ENCODE peak calls at places on chromosomes 4 and X, in seven cellular contexts. One of them, this sample, is unnamed.

GRCh38 chr4:22238742-22239141 is 277.1 kb downstream of the ADGRA3 start:
- DNase-seq in OCI-LY7: no peak
- DNase-seq in ovary: no peak
- DNase-seq in fibroblast of lung: no peak
- DNase-seq in bronchial epithelial cell: no peak
- DNase-seq in GM06990: no peak
- DNase-seq in GM12865: no peak
- DNase-seq in this sample: no peak

GRCh38 chr4:53463340-53463739 is 85.9 kb downstream of the FIP1L1 start:
- DNase-seq in OCI-LY7: no peak
- DNase-seq in ovary: no peak
- DNase-seq in fibroblast of lung: no peak
- DNase-seq in bronchial epithelial cell: no peak
- DNase-seq in GM06990: no peak
- DNase-seq in GM12865: no peak
- DNase-seq in this sample: no peak

GRCh38 chrX:97616883-97617510 is 733.3 kb downstream of the RPA4 start:
- DNase-seq in OCI-LY7: no peak
- DNase-seq in ovary: no peak
- DNase-seq in fibroblast of lung: peak; percentile 71
- DNase-seq in bronchial epithelial cell: peak; percentile 85
- DNase-seq in GM06990: no peak
- DNase-seq in GM12865: peak; percentile 37
- DNase-seq in this sample: peak; percentile 40

GRCh38 chr4:62487016-62487415 is 1286.9 kb downstream of the ADGRL3 start:
- DNase-seq in OCI-LY7: no peak
- DNase-seq in ovary: no peak
- DNase-seq in fibroblast of lung: no peak
- DNase-seq in bronchial epithelial cell: peak; percentile 12
- DNase-seq in GM06990: no peak
- DNase-seq in GM12865: no peak
- DNase-seq in this sample: no peak

GRCh38 chr4:133320576-133321170 is 171.6 kb downstream of the PCDH10 start:
- DNase-seq in OCI-LY7: peak; percentile 21
- DNase-seq in ovary: no peak
- DNase-seq in fibroblast of lung: peak; percentile 34
- DNase-seq in bronchial epithelial cell: peak; percentile 15
- DNase-seq in GM06990: no peak
- DNase-seq in GM12865: peak; percentile 26
- DNase-seq in this sample: peak; percentile 36

GRCh38 chr4:84878090-84878489 is 88.4 kb downstream of the WDFY3 start:
- DNase-seq in OCI-LY7: no peak
- DNase-seq in ovary: no peak
- DNase-seq in fibroblast of lung: peak; percentile 89
- DNase-seq in bronchial epithelial cell: peak; percentile 72
- DNase-seq in GM06990: no peak
- DNase-seq in GM12865: no peak
- DNase-seq in this sample: no peak

GRCh38 chr4:113540859-113541258 is 220.7 kb downstream of the CAMK2D start:
- DNase-seq in OCI-LY7: no peak
- DNase-seq in ovary: no peak
- DNase-seq in fibroblast of lung: peak; percentile 40
- DNase-seq in bronchial epithelial cell: no peak
- DNase-seq in GM06990: peak; percentile 13
- DNase-seq in GM12865: no peak
- DNase-seq in this sample: no peak

GRCh38 chr4:174118171-174118570 is 165.3 kb downstream of the FBXO8 start:
- DNase-seq in OCI-LY7: no peak
- DNase-seq in ovary: no peak
- DNase-seq in fibroblast of lung: no peak
- DNase-seq in bronchial epithelial cell: no peak
- DNase-seq in GM06990: no peak
- DNase-seq in GM12865: no peak
- DNase-seq in this sample: no peak

GRCh38 chrX:107449490-107450175 is at the start of gene FRMPD3:
- DNase-seq in OCI-LY7: peak; percentile 64
- DNase-seq in ovary: peak; percentile 26
- DNase-seq in fibroblast of lung: no peak
- DNase-seq in bronchial epithelial cell: no peak
- DNase-seq in GM06990: peak; percentile 22
- DNase-seq in GM12865: peak; percentile 7
- DNase-seq in this sample: no peak

GRCh38 chr4:15161439-15161838 is 159.2 kb downstream of the CPEB2 start:
- DNase-seq in OCI-LY7: no peak
- DNase-seq in ovary: no peak
- DNase-seq in fibroblast of lung: no peak
- DNase-seq in bronchial epithelial cell: no peak
- DNase-seq in GM06990: no peak
- DNase-seq in GM12865: no peak
- DNase-seq in this sample: no peak

GRCh38 chrX:144275403-144275802 is 391.5 kb downstream of the UBE2NL start:
- DNase-seq in OCI-LY7: no peak
- DNase-seq in ovary: no peak
- DNase-seq in fibroblast of lung: no peak
- DNase-seq in bronchial epithelial cell: peak; percentile 28
- DNase-seq in GM06990: no peak
- DNase-seq in GM12865: no peak
- DNase-seq in this sample: no peak

GRCh38 chrX:26914232-26914631 is 548.9 kb downstream of the PPP4R3C start:
- DNase-seq in OCI-LY7: no peak
- DNase-seq in ovary: no peak
- DNase-seq in fibroblast of lung: peak; percentile 13
- DNase-seq in bronchial epithelial cell: peak; percentile 15
- DNase-seq in GM06990: no peak
- DNase-seq in GM12865: no peak
- DNase-seq in this sample: no peak

GRCh38 chr4:146327859-146328258 is 113.5 kb downstream of the REELD1 start:
- DNase-seq in OCI-LY7: no peak
- DNase-seq in ovary: no peak
- DNase-seq in fibroblast of lung: no peak
- DNase-seq in bronchial epithelial cell: no peak
- DNase-seq in GM06990: no peak
- DNase-seq in GM12865: no peak
- DNase-seq in this sample: no peak

GRCh38 chr4:82797048-82797590 is 1.5 kb downstream of the SCD5 start:
- DNase-seq in OCI-LY7: no peak
- DNase-seq in ovary: peak; percentile 47
- DNase-seq in fibroblast of lung: no peak
- DNase-seq in bronchial epithelial cell: no peak
- DNase-seq in GM06990: no peak
- DNase-seq in GM12865: no peak
- DNase-seq in this sample: no peak

GRCh38 chr4:151990201-151990600 is 229.4 kb upstream of the GATB start:
- DNase-seq in OCI-LY7: no peak
- DNase-seq in ovary: no peak
- DNase-seq in fibroblast of lung: peak; percentile 92
- DNase-seq in bronchial epithelial cell: peak; percentile 97
- DNase-seq in GM06990: no peak
- DNase-seq in GM12865: no peak
- DNase-seq in this sample: no peak

GRCh38 chr4:6458528-6458927 is 13.9 kb downstream of the PPP2R2C start:
- DNase-seq in OCI-LY7: no peak
- DNase-seq in ovary: no peak
- DNase-seq in fibroblast of lung: no peak
- DNase-seq in bronchial epithelial cell: no peak
- DNase-seq in GM06990: no peak
- DNase-seq in GM12865: no peak
- DNase-seq in this sample: no peak

GRCh38 chrX:140440891-140441290 is 64.0 kb downstream of the SOX3 start:
- DNase-seq in OCI-LY7: no peak
- DNase-seq in ovary: no peak
- DNase-seq in fibroblast of lung: peak; percentile 44
- DNase-seq in bronchial epithelial cell: no peak
- DNase-seq in GM06990: no peak
- DNase-seq in GM12865: no peak
- DNase-seq in this sample: no peak

GRCh38 chrX:130174051-130174704 is 2.4 kb downstream of the RAB33A start:
- DNase-seq in OCI-LY7: no peak
- DNase-seq in ovary: no peak
- DNase-seq in fibroblast of lung: peak; percentile 71
- DNase-seq in bronchial epithelial cell: peak; percentile 25
- DNase-seq in GM06990: no peak
- DNase-seq in GM12865: no peak
- DNase-seq in this sample: peak; percentile 25

GRCh38 chr4:78747328-78747946 is 28.7 kb upstream of the BMP2K start:
- DNase-seq in OCI-LY7: no peak
- DNase-seq in ovary: no peak
- DNase-seq in fibroblast of lung: peak; percentile 31
- DNase-seq in bronchial epithelial cell: no peak
- DNase-seq in GM06990: no peak
- DNase-seq in GM12865: no peak
- DNase-seq in this sample: no peak

GRCh38 chr4:60637976-60638375 is 562.1 kb upstream of the ADGRL3 start:
- DNase-seq in OCI-LY7: no peak
- DNase-seq in ovary: no peak
- DNase-seq in fibroblast of lung: no peak
- DNase-seq in bronchial epithelial cell: no peak
- DNase-seq in GM06990: no peak
- DNase-seq in GM12865: no peak
- DNase-seq in this sample: no peak

GRCh38 chrX:117407449-117408170 is 709.0 kb downstream of the KLHL13 start:
- DNase-seq in OCI-LY7: no peak
- DNase-seq in ovary: no peak
- DNase-seq in fibroblast of lung: peak; percentile 2
- DNase-seq in bronchial epithelial cell: peak; percentile 82
- DNase-seq in GM06990: no peak
- DNase-seq in GM12865: no peak
- DNase-seq in this sample: no peak

GRCh38 chr4:174222266-174222872 is 61.1 kb downstream of the FBXO8 start:
- DNase-seq in OCI-LY7: peak; percentile 47
- DNase-seq in ovary: no peak
- DNase-seq in fibroblast of lung: peak; percentile 15
- DNase-seq in bronchial epithelial cell: peak; percentile 47
- DNase-seq in GM06990: no peak
- DNase-seq in GM12865: peak; percentile 30
- DNase-seq in this sample: peak; percentile 21

GRCh38 chrX:24149346-24150050 is at the start of gene ZFX:
- DNase-seq in OCI-LY7: peak; percentile 58
- DNase-seq in ovary: peak; percentile 82
- DNase-seq in fibroblast of lung: peak; percentile 76
- DNase-seq in bronchial epithelial cell: no peak
- DNase-seq in GM06990: no peak
- DNase-seq in GM12865: peak; percentile 81
- DNase-seq in this sample: peak; percentile 78

GRCh38 chr4:28686618-28687017 is 1826.0 kb downstream of the STIM2 start:
- DNase-seq in OCI-LY7: peak; percentile 24
- DNase-seq in ovary: no peak
- DNase-seq in fibroblast of lung: peak; percentile 9
- DNase-seq in bronchial epithelial cell: peak; percentile 28
- DNase-seq in GM06990: no peak
- DNase-seq in GM12865: peak; percentile 9
- DNase-seq in this sample: peak; percentile 66

DNA sequence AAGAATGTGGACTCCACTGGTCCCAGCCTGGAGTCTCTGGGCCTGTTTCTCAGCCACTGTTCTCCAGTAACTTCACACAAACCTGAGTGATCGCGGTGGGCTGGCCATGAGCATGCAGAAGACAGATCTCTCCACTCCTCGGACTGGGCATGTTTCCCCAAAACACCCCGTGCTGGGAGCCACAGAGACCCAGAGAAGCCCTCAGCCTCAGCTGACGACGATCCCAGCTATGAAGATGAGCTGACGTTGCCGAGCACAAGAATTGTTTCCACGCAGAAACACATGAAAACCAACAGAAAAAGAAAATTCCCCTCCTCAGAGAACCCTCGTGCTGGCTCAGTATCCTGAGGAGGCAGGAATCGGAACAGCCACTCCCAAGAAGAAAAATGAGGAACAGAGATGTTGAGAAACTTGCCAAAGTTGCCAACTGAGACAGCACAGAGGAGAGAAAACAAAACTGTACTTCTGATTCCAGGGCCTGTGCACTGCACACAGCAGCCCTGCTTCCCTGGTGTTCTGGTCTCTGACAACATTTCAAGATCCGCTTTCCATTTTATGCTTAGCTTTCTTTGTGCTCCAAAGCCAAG is 81.5 kb downstream of the IRF2 start:
- DNase-seq in OCI-LY7: no peak
- DNase-seq in ovary: no peak
- DNase-seq in fibroblast of lung: no peak
- DNase-seq in bronchial epithelial cell: no peak
- DNase-seq in GM06990: no peak
- DNase-seq in GM12865: no peak
- DNase-seq in this sample: no peak
- H3K4me3 ChIP-seq in OCI-LY7: no peak overlapping the region
- H3K4me3 ChIP-seq in ovary: no peak overlapping the region
- H3K4me3 ChIP-seq in fibroblast of lung: no peak overlapping the region
- H3K4me3 ChIP-seq in bronchial epithelial cell: no peak overlapping the region
- H3K4me3 ChIP-seq in GM06990: no peak overlapping the region
- H3K4me3 ChIP-seq in GM12865: no peak overlapping the region
- H3K4me3 ChIP-seq in this sample: no peak overlapping the region

DNA sequence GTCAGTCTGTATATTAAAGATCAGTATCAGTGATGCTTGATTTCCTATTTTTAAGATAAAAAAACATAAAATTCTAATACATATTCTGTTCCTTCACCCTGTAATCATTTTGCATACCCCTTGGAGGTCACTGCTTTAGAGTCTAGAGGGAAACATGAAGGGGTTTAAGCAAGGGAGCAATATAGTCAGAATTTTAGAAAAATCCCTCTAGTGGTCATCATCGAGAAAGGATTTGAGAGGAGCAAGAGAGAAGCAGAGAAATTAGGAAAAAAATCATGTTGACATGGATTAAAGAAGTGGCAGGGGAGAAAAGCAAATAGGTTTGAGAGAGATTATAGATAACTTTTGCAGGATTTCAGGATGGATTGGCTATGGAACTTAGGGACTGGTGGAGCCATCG is 11.1 kb downstream of the APEX2 start:
- DNase-seq in OCI-LY7: peak; percentile 3
- DNase-seq in ovary: no peak
- DNase-seq in fibroblast of lung: no peak
- DNase-seq in bronchial epithelial cell: no peak
- DNase-seq in GM06990: no peak
- DNase-seq in GM12865: no peak
- DNase-seq in this sample: no peak
- TF ChIP-seq CTCF in OCI-LY7: peak; percentile 59
- TF ChIP-seq CTCF in ovary: no peak
- TF ChIP-seq CTCF in fibroblast of lung: peak; percentile 36
- TF ChIP-seq CTCF in bronchial epithelial cell: peak; percentile 9
- TF ChIP-seq CTCF in GM06990: peak; percentile 34
- TF ChIP-seq CTCF in GM12865: no peak
- TF ChIP-seq CTCF in this sample: no peak

DNA sequence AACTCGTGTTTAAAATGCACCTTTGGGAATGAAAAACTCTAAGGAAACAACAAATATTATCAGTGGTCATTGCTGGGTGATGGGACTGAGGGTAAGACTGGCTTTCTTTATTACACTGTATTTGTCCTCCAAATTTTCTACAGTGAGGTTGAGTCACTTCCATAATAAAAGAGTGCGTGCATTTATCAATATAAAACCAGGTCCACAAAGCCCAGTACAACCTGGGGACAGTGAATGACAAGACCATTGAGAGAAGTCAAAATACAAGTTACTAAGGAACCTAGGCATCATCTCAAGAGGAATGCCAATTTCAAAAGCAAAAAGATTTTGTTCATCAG is 76.4 kb downstream of the MAGED4 start:
- DNase-seq in OCI-LY7: no peak
- DNase-seq in ovary: no peak
- DNase-seq in fibroblast of lung: no peak
- DNase-seq in bronchial epithelial cell: no peak
- DNase-seq in GM06990: no peak
- DNase-seq in GM12865: no peak
- DNase-seq in this sample: no peak
- H3K4me3 ChIP-seq in OCI-LY7: peak overlapping the region; percentile 68
- H3K4me3 ChIP-seq in ovary: peak overlapping the region; percentile 54
- H3K4me3 ChIP-seq in fibroblast of lung: peak overlapping the region; percentile 67
- H3K4me3 ChIP-seq in bronchial epithelial cell: peak overlapping the region; percentile 57
- H3K4me3 ChIP-seq in GM06990: peak overlapping the region; percentile 30
- H3K4me3 ChIP-seq in GM12865: peak overlapping the region; percentile 72
- H3K4me3 ChIP-seq in this sample: peak overlapping the region; percentile 36

GRCh38 chrX:40172980-40173661 is 75.4 kb upstream of the BCOR start:
- DNase-seq in OCI-LY7: peak; percentile 10
- DNase-seq in ovary: no peak
- DNase-seq in fibroblast of lung: no peak
- DNase-seq in bronchial epithelial cell: no peak
- DNase-seq in GM06990: no peak
- DNase-seq in GM12865: no peak
- DNase-seq in this sample: no peak
- TF ChIP-seq CTCF in OCI-LY7: no peak
- TF ChIP-seq CTCF in ovary: no peak
- TF ChIP-seq CTCF in fibroblast of lung: no peak
- TF ChIP-seq CTCF in bronchial epithelial cell: no peak
- TF ChIP-seq CTCF in GM06990: no peak
- TF ChIP-seq CTCF in GM12865: no peak
- TF ChIP-seq CTCF in this sample: no peak